ENCODE peak calls at places on chromosomes 3 and 15, in eight cellular contexts. Y, F, M, Z, Q, B, G and D are unnamed samples.

GRCh38 chr15:87959080-87959479 is 297.5 kb downstream of the NTRK3 start:
- DNase-seq in M (no peak), G (no peak), Z (no peak), Q (no peak), Y (no peak), B (no peak), F (no peak), D (no peak)

GRCh38 chr15:27845535-27846369 is 253.4 kb downstream of the OCA2 start:
- DNase-seq in Z (no peak), F (no peak), G (no peak), B (no peak), Q (no peak), Y (no peak), M (no peak), D (no peak)

GRCh38 chr15:74434260-74434915 is 630 bp upstream of the SEMA7A start:
- DNase-seq in M (no peak), B (peak), Z (no peak), G (no peak), F (no peak), Q (no peak), Y (no peak), D (no peak)

GRCh38 chr15:64464271-64465005 is 4.1 kb downstream of the ZNF609 start:
- DNase-seq in M (no peak), F (no peak), G (no peak), Q (no peak), Y (no peak), Z (peak), B (peak), D (no peak)

GRCh38 chr3:126485956-126486884 is 10.5 kb upstream of the ZXDC start:
- DNase-seq in Y (no peak), Q (no peak), F (no peak), M (no peak), G (no peak), Z (no peak), B (no peak), D (no peak)

GRCh38 chr3:70981252-70981933 is 602.1 kb downstream of the FOXP1 start:
- DNase-seq in G (no peak), M (no peak), Y (no peak), B (no peak), Q (no peak), F (no peak), Z (no peak), D (no peak)

GRCh38 chr3:195892355-195893120 is 15.8 kb downstream of the TNK2 start:
- DNase-seq in Q (no peak), G (no peak), Z (peak), M (no peak), B (peak), Y (no peak), F (peak), D (no peak)

GRCh38 chr3:123015596-123015995 is 12.0 kb downstream of the SEMA5B start:
- DNase-seq in F (no peak), Q (no peak), Z (no peak), G (no peak), M (no peak), Y (no peak), B (no peak), D (no peak)

GRCh38 chr3:108806316-108806715 is 16.3 kb upstream of the TRAT1 start:
- DNase-seq in Z (no peak), G (no peak), Q (no peak), F (no peak), M (no peak), B (no peak), Y (no peak), D (no peak)

GRCh38 chr15:57758556-57758955 is 52.0 kb downstream of the POLR2M start:
- DNase-seq in F (no peak), Z (peak), B (no peak), M (no peak), G (no peak), Q (no peak), Y (no peak), D (no peak)

GRCh38 chr3:157146664-157147082 is 13.3 kb downstream of the CCNL1 start:
- DNase-seq in Y (no peak), Z (no peak), Q (no peak), F (no peak), M (no peak), B (no peak), G (no peak), D (no peak)

GRCh38 chr15:65414841-65415621 is 7.7 kb downstream of the IGDCC4 start:
- DNase-seq in G (peak), F (no peak), B (peak), M (no peak), Y (no peak), Z (peak), Q (no peak), D (no peak)

GRCh38 chr3:194952882-194953281 is 267.2 kb downstream of the FAM43A start:
- DNase-seq in Y (peak), Z (no peak), G (no peak), M (no peak), Q (no peak), F (no peak), B (no peak), D (no peak)

GRCh38 chr15:67495585-67495984 is 25.3 kb upstream of the C15orf61 start:
- DNase-seq in B (no peak), Z (peak), F (no peak), Y (no peak), G (no peak), M (no peak), Q (no peak), D (no peak)

GRCh38 chr15:96559087-96559486 is 228.6 kb downstream of the NR2F2 start:
- DNase-seq in Z (no peak), G (no peak), Q (no peak), F (no peak), B (no peak), Y (no peak), M (no peak), D (no peak)

GRCh38 chr15:41207687-41208448 is 22.7 kb downstream of the EXD1 start:
- DNase-seq in Q (no peak), F (no peak), Z (peak), B (peak), G (no peak), Y (no peak), M (no peak), D (no peak)

GRCh38 chr3:48157215-48157840 is 30.9 kb downstream of the CDC25A start:
- DNase-seq in Z (peak), F (no peak), Q (no peak), M (no peak), Y (no peak), G (no peak), B (peak), D (no peak)

GRCh38 chr15:22887157-22887951 is 48.9 kb downstream of the NIPA2 start:
- DNase-seq in Y (no peak), Q (no peak), Z (peak), B (peak), M (no peak), G (peak), F (no peak), D (no peak)

GRCh38 chr15:41804920-41805666 is 22.8 kb upstream of the JMJD7 start:
- DNase-seq in M (no peak), F (no peak), G (no peak), Z (no peak), B (no peak), Q (no peak), Y (no peak), D (no peak)

GRCh38 chr15:99722406-99722805 is 10.8 kb downstream of the LYSMD4 start:
- DNase-seq in Y (no peak), M (no peak), B (no peak), Q (no peak), F (no peak), G (no peak), Z (no peak), D (no peak)

GRCh38 chr3:50585919-50586762 is 16.8 kb downstream of the HEMK1 start:
- DNase-seq in M (no peak), G (no peak), Y (no peak), Z (no peak), F (no peak), Q (no peak), B (no peak), D (no peak)

GRCh38 chr3:177473184-177473583 is 275.9 kb upstream of the TBL1XR1 start:
- DNase-seq in B (peak), Z (no peak), G (no peak), Y (no peak), M (no peak), Q (no peak), F (no peak), D (no peak)

GRCh38 chr3:53100818-53101466 is 29.3 kb downstream of the RFT1 start:
- DNase-seq in Z (no peak), Q (no peak), B (no peak), G (no peak), M (no peak), Y (no peak), F (no peak), D (no peak)

GRCh38 chr3:5036858-5037257 is 57.6 kb downstream of the BHLHE40 start:
- DNase-seq in F (no peak), Y (peak), Z (no peak), B (no peak), G (no peak), M (no peak), Q (no peak), D (no peak)

GRCh38 chr3:125641901-125642300 is 46.6 kb upstream of the OSBPL11 start:
- DNase-seq in Y (peak), F (no peak), Z (no peak), M (no peak), G (no peak), B (no peak), Q (no peak), D (no peak)

GRCh38 chr15:57732526-57733331 is 26.2 kb downstream of the POLR2M start:
- DNase-seq in G (no peak), F (no peak), Y (peak), M (peak), B (peak), Q (no peak), Z (peak), D (no peak)

GRCh38 chr3:194212021-194212868 is 76.3 kb downstream of the HES1 start:
- DNase-seq in Q (no peak), Z (no peak), M (no peak), F (no peak), G (no peak), B (no peak), Y (no peak), D (no peak)

GRCh38 chr3:150399060-150399459 is 9.0 kb upstream of the TSC22D2 start:
- DNase-seq in F (no peak), G (no peak), Q (no peak), B (no peak), M (no peak), Y (no peak), Z (no peak), D (no peak)

GRCh38 chr3:185677146-185677829 is 91.2 kb downstream of the SENP2 start:
- DNase-seq in M (no peak), Y (no peak), G (no peak), B (peak), Z (peak), Q (no peak), F (no peak), D (no peak)

GRCh38 chr3:168461793-168462192 is 366.1 kb upstream of the GOLIM4 start:
- DNase-seq in G (no peak), M (no peak), F (no peak), Z (no peak), B (no peak), Q (no peak), Y (no peak), D (no peak)

GRCh38 chr3:168472811-168473210 is 377.1 kb upstream of the GOLIM4 start:
- DNase-seq in B (no peak), G (no peak), Y (no peak), F (no peak), M (no peak), Z (no peak), Q (no peak), D (no peak)

DNA sequence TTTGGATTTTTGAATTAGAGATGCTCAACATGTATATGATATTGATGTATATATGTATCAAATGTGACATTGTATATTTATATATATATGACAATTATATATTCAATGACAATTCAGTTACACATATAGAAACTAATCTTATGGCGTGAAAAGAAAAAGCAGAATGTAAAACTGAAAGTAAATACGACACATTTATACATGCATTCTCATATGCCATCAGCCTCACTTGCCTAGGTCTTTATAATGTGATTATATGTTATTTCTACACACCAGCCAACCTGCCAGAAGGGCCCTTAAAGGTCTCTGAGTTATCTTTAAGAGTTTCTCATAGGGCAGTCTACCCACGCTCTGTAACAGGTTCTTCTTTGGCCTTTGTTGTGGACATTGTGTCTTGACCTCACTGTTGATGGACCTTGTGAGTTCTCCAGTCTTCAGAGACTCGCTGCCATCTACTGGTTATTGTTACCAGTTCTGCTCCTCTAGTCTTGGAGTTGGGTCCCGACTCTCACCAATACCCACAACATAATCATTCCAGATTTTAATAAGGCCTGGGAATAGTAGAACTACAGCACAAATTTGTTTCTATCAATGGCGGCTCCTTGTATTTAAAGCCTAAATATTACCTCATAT is 371.5 kb upstream of the GOLIM4 start:
- DNase-seq in Q (no peak), B (peak), G (no peak), F (no peak), M (no peak), Y (peak), Z (peak), D (no peak)
- TF ChIP-seq CTCF in Q (no peak), B (peak), G (peak), F (no peak), M (no peak), Y (no peak), Z (peak), D (no peak)

DNA sequence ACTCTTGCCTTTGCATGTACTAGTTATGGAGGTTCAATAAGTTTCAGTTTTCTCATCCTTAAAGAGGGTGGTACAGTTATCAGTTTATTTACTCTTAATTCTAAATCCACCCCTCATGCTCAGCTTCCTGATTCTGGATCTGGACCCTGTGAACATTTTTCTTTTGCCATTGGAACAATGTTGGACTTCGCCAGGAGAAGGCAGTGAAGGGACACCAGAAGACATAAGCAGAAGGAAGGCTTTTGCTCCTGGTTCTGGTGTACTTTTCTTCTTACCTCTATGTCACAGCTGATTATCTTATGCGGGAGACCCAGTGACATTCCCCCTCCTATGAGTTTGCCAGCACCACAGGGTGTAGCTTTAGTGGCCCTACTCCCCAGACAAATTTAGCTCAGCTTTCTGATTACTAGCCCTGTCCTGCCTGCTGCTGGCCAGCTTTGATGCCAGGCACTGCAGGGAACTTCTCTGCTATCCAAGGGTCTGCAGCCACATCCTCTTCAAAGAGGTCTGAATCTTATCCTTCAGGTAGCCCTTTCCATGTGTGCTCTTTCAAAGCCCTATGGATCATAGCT is 466.3 kb upstream of the EPHA3 start:
- DNase-seq in Y (no peak), G (no peak), B (no peak), Z (no peak), M (no peak), F (no peak), Q (no peak), D (no peak)
- TF ChIP-seq CTCF in Y (no peak), G (peak), B (no peak), Z (no peak), M (no peak), F (no peak), Q (no peak), D (no peak)

GRCh38 chr15:29018406-29018805 is 132.6 kb downstream of the APBA2 start:
- DNase-seq in F (no peak), M (no peak), Y (no peak), B (no peak), G (no peak), Q (no peak), Z (no peak), D (no peak)
- TF ChIP-seq CTCF in F (no peak), M (no peak), Y (no peak), B (no peak), G (no peak), Q (no peak), Z (no peak), D (no peak)

GRCh38 chr15:47186071-47186470 is 531.2 kb upstream of the SEMA6D start:
- DNase-seq in B (no peak), G (no peak), Q (no peak), Z (no peak), M (no peak), F (no peak), Y (no peak), D (no peak)
- TF ChIP-seq CTCF in B (no peak), G (no peak), Q (no peak), Z (no peak), M (no peak), F (no peak), Y (no peak), D (no peak)

GRCh38 chr3:2862366-2862765 is 247.8 kb downstream of the IL5RA start:
- DNase-seq in M (no peak), Z (no peak), F (no peak), B (no peak), Q (no peak), Y (no peak), G (no peak), D (no peak)
- TF ChIP-seq CTCF in M (no peak), Z (no peak), F (no peak), B (no peak), Q (no peak), Y (no peak), G (no peak), D (no peak)

GRCh38 chr15:78006567-78007205 is 70.8 kb downstream of the TBC1D2B start:
- DNase-seq in Q (no peak), B (no peak), Z (no peak), F (no peak), M (no peak), G (no peak), Y (no peak), D (no peak)

GRCh38 chr15:78002996-78003395 is 74.5 kb downstream of the TBC1D2B start:
- DNase-seq in F (no peak), G (no peak), M (no peak), B (no peak), Y (no peak), Q (no peak), Z (no peak), D (no peak)

GRCh38 chr15:78003539-78004008 is 73.9 kb downstream of the TBC1D2B start:
- DNase-seq in Q (no peak), B (no peak), Y (no peak), Z (no peak), G (no peak), M (no peak), F (no peak), D (no peak)

GRCh38 chr15:78004222-78004727 is 73.2 kb downstream of the TBC1D2B start:
- DNase-seq in F (no peak), G (no peak), Q (no peak), M (no peak), B (no peak), Z (no peak), Y (no peak), D (no peak)

DNA sequence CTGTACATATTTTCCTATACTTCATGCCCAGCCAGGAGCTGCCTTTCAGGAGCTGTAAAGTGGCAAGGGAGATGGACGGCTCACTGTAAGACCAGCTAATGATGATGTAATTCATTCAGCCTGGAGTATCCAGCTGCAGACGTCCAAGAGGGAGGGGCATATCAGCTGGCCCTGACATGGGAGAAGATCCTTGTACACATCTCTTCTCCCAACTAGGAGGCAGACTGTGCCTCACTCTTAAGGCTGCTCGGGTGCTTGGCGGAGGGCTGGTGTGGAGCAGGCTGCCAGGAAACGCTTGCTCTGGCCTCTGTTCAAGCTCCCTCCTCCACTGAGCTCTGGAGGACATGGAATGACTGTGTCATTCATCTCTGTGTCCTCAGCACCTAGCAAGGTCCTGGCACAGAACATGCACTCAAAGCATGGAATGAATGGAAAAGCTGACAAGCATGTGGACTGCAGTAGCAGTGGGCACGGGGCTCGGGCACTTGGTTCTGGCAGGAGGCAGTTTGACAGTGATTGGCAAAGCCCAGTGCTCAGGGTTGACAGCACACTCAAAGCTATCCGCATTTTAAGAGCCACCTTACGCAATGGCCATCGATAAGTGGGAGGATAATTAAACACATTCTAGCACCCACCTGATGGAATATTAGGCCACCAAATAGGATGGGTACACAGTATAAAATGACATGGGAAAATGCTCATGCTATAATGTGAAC is 72.4 kb downstream of the TBC1D2B start:
- DNase-seq in M (no peak), G (peak), F (no peak), B (peak), Q (no peak), Z (peak), Y (no peak), D (no peak)
- TF ChIP-seq CTCF in M (no peak), G (peak), F (no peak), B (peak), Q (no peak), Z (peak), Y (no peak), D (no peak)

GRCh38 chr3:56677286-56677685 is 5.8 kb downstream of the TASOR start:
- DNase-seq in Q (no peak), F (no peak), Y (no peak), Z (no peak), B (no peak), G (no peak), M (no peak), D (no peak)

GRCh38 chr3:56667973-56668579 is 15.0 kb downstream of the TASOR start:
- DNase-seq in Z (no peak), G (no peak), M (no peak), B (no peak), Y (no peak), F (no peak), Q (no peak), D (no peak)

GRCh38 chr3:56673781-56674457 is 9.1 kb downstream of the TASOR start:
- DNase-seq in Z (no peak), B (peak), F (no peak), M (no peak), Q (no peak), Y (peak), G (no peak), D (no peak)
- TF ChIP-seq CTCF in Z (no peak), B (no peak), F (no peak), M (no peak), Q (no peak), Y (no peak), G (no peak), D (no peak)

GRCh38 chr15:90084876-90085423 is 17.3 kb downstream of the IDH2 start:
- DNase-seq in G (no peak), Q (no peak), F (no peak), M (no peak), B (no peak), Y (no peak), Z (no peak), D (no peak)

GRCh38 chr15:90086868-90087268 is 15.4 kb downstream of the IDH2 start:
- DNase-seq in G (no peak), Q (peak), B (peak), Z (peak), Y (peak), F (no peak), M (peak), D (no peak)

GRCh38 chr15:90085565-90085964 is 16.7 kb downstream of the IDH2 start:
- DNase-seq in B (no peak), Z (no peak), Y (no peak), M (no peak), Q (no peak), G (no peak), F (no peak), D (no peak)

GRCh38 chr15:90090226-90090848 is 11.9 kb downstream of the IDH2 start:
- DNase-seq in B (no peak), Y (no peak), G (no peak), Z (no peak), M (no peak), Q (no peak), F (no peak), D (no peak)

GRCh38 chr15:90087454-90088154 is 14.7 kb downstream of the IDH2 start:
- DNase-seq in Z (peak), Q (no peak), B (peak), Y (peak), M (no peak), G (no peak), F (no peak), D (no peak)
- TF ChIP-seq CTCF in Z (peak), Q (no peak), B (peak), Y (peak), M (no peak), G (peak), F (no peak), D (peak)